ENCODE peak calls at places on chromosomes 3 and 15, in six cellular contexts. Z is NCI-H1436, R is natural killer cell, O is frontal cortex, J is activated T-cell treated with anti-CD3 and anti-CD28 coated beads for 1 hour, T is left ventricle myocardium inferior. C is an unnamed sample.

GRCh38 chr15:38647683-38648082 is 83.1 kb upstream of the RASGRP1 start:
- DNase-seq in O (no peak), R (no peak), T (no peak), J (no peak), Z (no peak), C (no peak)

GRCh38 chr3:44712455-44713075 is at the start of gene ZNF502:
- DNase-seq in O (peak), T (peak), Z (no peak), J (peak), R (peak), C (peak)

GRCh38 chr3:187406927-187407326 is 38.7 kb downstream of the RTP4 start:
- DNase-seq in Z (no peak), T (no peak), R (no peak), J (no peak), O (no peak), C (no peak)

GRCh38 chr3:33993631-33994030 is 195.2 kb downstream of the PDCD6IP start:
- DNase-seq in O (no peak), J (no peak), R (no peak), Z (no peak), T (no peak), C (no peak)

GRCh38 chr3:48795997-48796732 is 51.5 kb downstream of the PRKAR2A start:
- DNase-seq in O (no peak), J (no peak), Z (no peak), T (no peak), R (no peak), C (no peak)

GRCh38 chr15:57015897-57016296 is 97.5 kb downstream of the TCF12 start:
- DNase-seq in Z (no peak), J (no peak), T (no peak), O (no peak), R (no peak), C (no peak)

GRCh38 chr3:8460815-8461482 is 40.7 kb upstream of the LMCD1 start:
- DNase-seq in J (no peak), Z (no peak), O (no peak), T (no peak), R (no peak), C (no peak)

GRCh38 chr3:57959407-57960173 is 48.6 kb upstream of the FLNB start:
- DNase-seq in Z (no peak), J (no peak), R (no peak), T (no peak), O (no peak), C (no peak)

GRCh38 chr15:55552926-55553325 is 35.2 kb downstream of the PYGO1 start:
- DNase-seq in O (no peak), Z (peak), J (no peak), T (peak), R (no peak), C (no peak)

GRCh38 chr3:124243253-124243859 is 251.4 kb upstream of the ROPN1 start:
- DNase-seq in T (no peak), R (no peak), Z (no peak), O (no peak), J (no peak), C (no peak)

GRCh38 chr3:16715281-16715680 is 110.1 kb upstream of the DAZL start:
- DNase-seq in R (no peak), T (no peak), O (no peak), Z (no peak), J (no peak), C (no peak)

GRCh38 chr15:39128746-39129145 is 452.1 kb upstream of the THBS1 start:
- DNase-seq in Z (no peak), T (no peak), R (no peak), J (no peak), O (no peak), C (no peak)

GRCh38 chr3:100928638-100929428 is 64.4 kb downstream of the ABI3BP start:
- DNase-seq in Z (no peak), T (no peak), R (no peak), J (no peak), O (no peak), C (no peak)

GRCh38 chr3:130091958-130092357 is 10.3 kb downstream of the ALG1L2 start:
- DNase-seq in O (no peak), R (no peak), Z (no peak), T (no peak), J (no peak), C (no peak)

GRCh38 chr15:100116416-100117190 is 225.2 kb downstream of the ADAMTS17 start:
- DNase-seq in T (peak), J (no peak), Z (no peak), O (no peak), R (no peak), C (no peak)

GRCh38 chr3:193771736-193772135 is 178.7 kb downstream of the OPA1 start:
- DNase-seq in R (no peak), T (no peak), J (no peak), O (no peak), Z (no peak), C (no peak)

GRCh38 chr3:109643590-109643989 is 306.2 kb upstream of the DPPA4 start:
- DNase-seq in R (no peak), O (no peak), J (no peak), Z (no peak), T (no peak), C (no peak)